ENCODE peak calls at places on chromosomes 13 and 19, in nine cellular contexts. H, J, V, X, U, S, Q, F and M are unnamed samples.

GRCh38 chr13:100089633-100090032 is 740 bp downstream of the PCCA start:
- DNase-seq in Q (no peak), V (no peak), X (no peak), S (no peak), F (peak), H (peak), J (no peak), U (no peak), M (peak)

GRCh38 chr13:43019811-43020210 is 3.6 kb upstream of the DNAJC15 start:
- DNase-seq in Q (no peak), U (no peak), X (peak), H (no peak), S (no peak), V (no peak), F (no peak), J (no peak), M (no peak)

GRCh38 chr13:77831870-77832269 is 86.8 kb downstream of the EDNRB start:
- DNase-seq in V (no peak), S (no peak), Q (no peak), X (no peak), F (no peak), H (no peak), U (no peak), J (no peak), M (no peak)

GRCh38 chr19:28823338-28823961 is 389.5 kb downstream of the UQCRFS1 start:
- DNase-seq in Q (peak), S (no peak), V (no peak), H (no peak), J (no peak), F (no peak), X (no peak), U (no peak), M (no peak)

GRCh38 chr13:28408235-28408848 is 86.6 kb downstream of the FLT1 start:
- DNase-seq in Q (no peak), J (peak), H (no peak), V (no peak), U (no peak), S (no peak), X (no peak), F (no peak), M (no peak)

GRCh38 chr13:26561636-26562537 is 4.4 kb downstream of the WASF3 start:
- DNase-seq in Q (peak), V (no peak), F (peak), U (no peak), H (peak), S (no peak), X (peak), J (no peak), M (peak)

GRCh38 chr19:39413903-39414608 is 1.6 kb downstream of the PLEKHG2 start:
- DNase-seq in U (no peak), F (no peak), V (no peak), H (peak), J (peak), X (peak), S (no peak), Q (peak), M (no peak)

GRCh38 chr19:42926781-42927180 is 9.1 kb upstream of the PSG6 start:
- DNase-seq in V (no peak), H (no peak), Q (no peak), X (no peak), S (no peak), U (no peak), F (no peak), J (no peak), M (no peak)

GRCh38 chr13:100138859-100139491 is 50.1 kb downstream of the PCCA start:
- DNase-seq in H (no peak), Q (no peak), S (no peak), U (no peak), F (peak), X (no peak), J (no peak), V (no peak), M (no peak)

GRCh38 chr13:101535192-101535746 is 82.8 kb downstream of the ITGBL1 start:
- DNase-seq in X (peak), H (peak), S (no peak), F (peak), J (no peak), Q (no peak), V (no peak), U (no peak), M (no peak)

GRCh38 chr13:113651511-113652403 is 6.2 kb downstream of the ATP4B start:
- DNase-seq in U (peak), J (peak), V (no peak), F (no peak), X (no peak), S (no peak), H (no peak), Q (no peak), M (no peak)

GRCh38 chr19:29093553-29093908 is 119.4 kb downstream of the UQCRFS1 start:
- DNase-seq in U (no peak), J (no peak), S (no peak), F (no peak), Q (no peak), V (no peak), H (no peak), X (no peak), M (no peak)

GRCh38 chr13:99829593-99830239 is 141.9 kb downstream of the ZIC5 start:
- DNase-seq in J (no peak), Q (no peak), F (no peak), S (no peak), U (no peak), X (no peak), V (no peak), H (no peak), M (no peak)

GRCh38 chr13:36345438-36346221 is 564 bp downstream of the SPART start:
- DNase-seq in J (peak), F (peak), X (peak), S (peak), U (no peak), Q (peak), V (no peak), H (peak), M (peak)

GRCh38 chr13:36887758-36888521 is 32.1 kb downstream of the SMAD9 start:
- DNase-seq in S (no peak), Q (peak), J (no peak), U (no peak), V (no peak), F (no peak), X (no peak), H (no peak), M (no peak)

GRCh38 chr13:81929988-81930387 is 1589.1 kb upstream of the SPRY2 start:
- DNase-seq in F (peak), J (no peak), S (no peak), Q (peak), H (peak), U (no peak), V (no peak), X (no peak), M (peak)

GRCh38 chr13:27396252-27396846 is 28.1 kb upstream of the GTF3A start:
- DNase-seq in J (no peak), S (no peak), F (no peak), Q (no peak), X (no peak), V (no peak), H (no peak), U (no peak), M (no peak)

GRCh38 chr13:25608181-25608580 is 236.4 kb downstream of the ATP8A2 start:
- DNase-seq in S (no peak), F (no peak), U (no peak), V (no peak), X (no peak), J (no peak), H (no peak), Q (no peak), M (no peak)

GRCh38 chr13:105083986-105084385 is 1451.5 kb downstream of the EFNB2 start:
- DNase-seq in U (no peak), S (no peak), F (no peak), J (no peak), X (no peak), Q (no peak), H (no peak), V (no peak), M (no peak)

GRCh38 chr19:55255618-55256423 is 3.0 kb downstream of the PPP6R1 start:
- DNase-seq in V (no peak), J (no peak), S (peak), F (peak), H (peak), X (peak), Q (no peak), U (no peak), M (no peak)

GRCh38 chr13:23715762-23716235 is 145.6 kb downstream of the TNFRSF19 start:
- DNase-seq in H (no peak), U (no peak), S (no peak), V (no peak), Q (no peak), F (peak), X (no peak), J (no peak), M (no peak)

GRCh38 chr13:42990147-42990990 is 1.7 kb downstream of the EPSTI1 start:
- DNase-seq in F (peak), X (peak), H (peak), V (no peak), J (no peak), S (no peak), U (no peak), Q (no peak), M (peak)

GRCh38 chr13:82817133-82817532 is 1065.1 kb downstream of the SLITRK1 start:
- DNase-seq in S (no peak), Q (no peak), J (no peak), H (no peak), V (no peak), U (no peak), F (no peak), X (no peak), M (no peak)

GRCh38 chr13:32316476-32316875 is 1.2 kb downstream of the BRCA2 start:
- DNase-seq in X (no peak), Q (no peak), H (peak), S (no peak), J (no peak), F (no peak), V (no peak), U (no peak), M (no peak)

GRCh38 chr19:15300533-15301194 is 31.7 kb downstream of the BRD4 start:
- DNase-seq in Q (no peak), F (peak), V (no peak), J (no peak), H (peak), X (peak), U (no peak), S (no peak), M (peak)

GRCh38 chr13:87810391-87810801 is 139.2 kb downstream of the SLITRK5 start:
- DNase-seq in S (no peak), X (no peak), F (no peak), V (no peak), H (peak), U (no peak), Q (peak), J (no peak), M (no peak)

GRCh38 chr19:46487178-46487801 is 8.4 kb downstream of the PNMA8B start:
- DNase-seq in X (no peak), F (peak), V (no peak), S (no peak), U (no peak), H (peak), Q (no peak), J (no peak), M (no peak)
- H3K4me3 ChIP-seq in X (peak), F (peak), V (peak), S (no peak), U (peak), H (peak), Q (peak), J (peak), M (peak)

GRCh38 chr13:45122941-45123340 is 2.6 kb downstream of the GTF2F2 start:
- DNase-seq in X (no peak), F (no peak), J (no peak), Q (no peak), V (no peak), U (no peak), H (no peak), S (no peak), M (no peak)

GRCh38 chr13:45120967-45121366 is 657 bp downstream of the GTF2F2 start:
- DNase-seq in H (no peak), J (no peak), F (no peak), X (no peak), S (no peak), Q (no peak), V (no peak), U (no peak), M (no peak)

GRCh38 chr13:45119990-45120864 is at the start of gene GTF2F2:
- DNase-seq in Q (peak), U (peak), S (peak), F (peak), X (peak), J (peak), V (peak), H (peak), M (peak)

GRCh38 chr13:45119469-45119989 is 781 bp upstream of the GTF2F2 start:
- DNase-seq in H (peak), U (no peak), Q (peak), V (no peak), X (peak), S (peak), J (no peak), F (peak), M (peak)

DNA sequence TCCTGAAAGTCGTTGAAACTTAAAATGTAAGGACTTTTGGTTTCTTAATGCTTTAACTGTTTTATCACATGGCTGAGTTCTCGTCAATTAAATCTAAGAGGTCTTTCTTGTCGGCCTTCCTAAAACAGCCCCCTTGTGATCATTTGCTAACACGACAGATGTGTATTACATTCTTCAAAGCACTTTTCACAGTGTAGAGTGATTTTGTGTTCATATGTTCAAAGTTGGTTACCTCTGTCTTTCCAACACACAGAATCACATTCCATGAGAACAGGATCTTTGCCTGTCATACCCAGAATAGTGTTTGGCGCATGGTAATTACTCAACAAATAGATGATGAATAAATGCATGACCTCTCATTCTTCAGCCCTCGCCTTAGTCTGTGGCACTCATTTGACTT is 1.1 kb downstream of the GTF2F2 start:
- DNase-seq in H (peak), F (peak), V (no peak), Q (peak), J (no peak), U (no peak), X (peak), S (no peak), M (peak)
- TF ChIP-seq CTCF in H (peak), F (peak), V (no peak), Q (peak), J (no peak), U (no peak), X (peak), S (no peak), M (peak)

DNA sequence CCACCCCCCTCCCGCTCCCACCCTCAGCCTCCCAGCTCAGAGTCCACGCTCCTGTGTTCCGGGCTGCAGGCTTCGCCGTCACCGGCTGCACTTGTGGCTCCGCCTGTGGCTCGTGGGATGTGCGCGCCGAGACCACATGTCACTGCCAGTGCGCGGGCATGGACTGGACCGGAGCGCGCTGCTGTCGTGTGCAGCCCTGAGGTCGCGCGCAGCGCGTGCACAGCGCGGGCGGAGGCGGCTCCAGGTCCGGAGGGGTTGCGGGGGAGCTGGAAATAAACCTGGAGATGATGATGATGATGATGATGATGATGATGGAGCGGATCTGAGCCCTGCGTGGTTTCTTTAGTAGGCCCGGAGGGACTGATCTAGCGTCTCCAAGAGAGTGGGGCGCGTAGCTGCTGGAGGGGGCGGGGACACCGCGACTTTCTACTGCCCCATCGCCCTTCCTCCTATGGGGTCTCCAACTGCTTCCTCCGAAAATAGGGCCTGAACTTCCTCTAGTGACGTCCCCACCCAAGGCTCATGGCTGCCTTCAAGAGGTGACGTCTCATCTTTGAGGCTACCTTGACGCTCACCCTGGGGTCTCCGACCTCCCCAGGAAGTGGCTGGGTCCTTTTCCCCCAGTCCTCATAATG is 1.4 kb downstream of the RETN start:
- DNase-seq in H (no peak), Q (peak), X (no peak), U (peak), S (no peak), J (no peak), V (no peak), F (no peak), M (no peak)
- H3K4me3 ChIP-seq in H (no peak), Q (peak), X (no peak), U (peak), S (peak), J (no peak), V (no peak), F (no peak), M (no peak)

DNA sequence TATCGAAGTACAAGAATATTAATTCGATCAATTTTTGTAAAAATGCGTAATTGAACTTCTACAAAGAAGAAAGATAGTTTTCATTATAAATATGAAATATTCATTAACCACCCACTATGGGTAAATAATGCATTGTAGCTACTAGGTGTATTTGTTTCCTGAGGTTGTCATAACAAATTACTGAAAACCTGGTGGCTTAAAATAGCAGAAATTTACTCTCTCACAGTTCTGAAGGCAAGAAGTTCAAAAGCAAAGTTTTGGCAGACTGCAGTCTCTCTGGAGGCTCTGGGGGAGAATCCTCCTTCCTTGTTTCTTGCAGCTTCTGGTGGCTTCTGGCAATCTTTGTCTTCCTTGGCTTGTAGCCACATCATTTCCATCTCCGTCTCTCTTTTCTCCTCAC is 99.2 kb upstream of the MIR17HG start:
- DNase-seq in S (no peak), F (no peak), V (no peak), X (no peak), J (no peak), H (no peak), Q (no peak), U (no peak), M (no peak)
- TF ChIP-seq CTCF in S (no peak), F (no peak), V (no peak), X (no peak), J (no peak), H (no peak), Q (no peak), U (no peak), M (no peak)

DNA sequence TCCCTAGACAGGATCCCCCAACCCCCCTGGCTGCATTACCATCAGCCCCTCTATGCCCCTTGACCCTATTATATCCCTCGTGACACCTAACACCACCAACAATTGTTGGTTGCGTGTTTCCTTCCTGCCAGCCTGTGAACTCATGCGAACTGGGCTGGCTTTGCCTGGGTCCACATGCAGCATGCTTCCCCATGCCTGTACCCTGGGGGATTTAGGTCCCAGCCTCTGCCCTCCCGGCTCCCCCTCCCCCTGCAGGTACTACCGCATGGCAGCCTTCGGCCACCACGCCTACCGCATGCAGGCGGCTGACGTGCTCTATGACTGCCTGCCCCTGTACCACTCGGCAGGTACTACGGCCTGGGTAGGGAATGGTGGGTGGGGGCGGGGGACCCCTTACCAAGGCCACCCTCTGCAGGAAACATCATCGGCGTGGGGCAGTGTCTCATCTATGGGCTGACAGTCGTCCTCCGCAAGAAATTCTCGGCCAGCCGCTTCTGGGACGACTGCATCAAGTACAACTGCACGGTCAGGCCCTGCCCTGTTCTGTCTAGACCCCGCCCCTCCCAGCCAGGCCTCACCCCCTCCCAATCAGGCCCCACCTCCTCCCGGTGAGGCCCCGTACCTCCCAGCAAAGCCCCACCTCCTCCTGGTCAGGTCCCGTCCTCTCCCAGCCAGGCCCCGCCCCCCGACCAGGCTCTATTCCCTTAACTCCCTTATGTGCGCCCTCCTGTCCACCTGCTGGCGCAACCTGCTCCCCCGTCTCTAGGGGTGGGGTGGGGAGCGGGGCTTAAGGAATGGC is 18.5 kb downstream of the SLC27A1 start:
- DNase-seq in H (no peak), J (peak), V (no peak), Q (peak), S (peak), U (no peak), X (no peak), F (no peak), M (no peak)
- H3K4me3 ChIP-seq in H (no peak), J (no peak), V (no peak), Q (peak), S (peak), U (no peak), X (no peak), F (no peak), M (no peak)

DNA sequence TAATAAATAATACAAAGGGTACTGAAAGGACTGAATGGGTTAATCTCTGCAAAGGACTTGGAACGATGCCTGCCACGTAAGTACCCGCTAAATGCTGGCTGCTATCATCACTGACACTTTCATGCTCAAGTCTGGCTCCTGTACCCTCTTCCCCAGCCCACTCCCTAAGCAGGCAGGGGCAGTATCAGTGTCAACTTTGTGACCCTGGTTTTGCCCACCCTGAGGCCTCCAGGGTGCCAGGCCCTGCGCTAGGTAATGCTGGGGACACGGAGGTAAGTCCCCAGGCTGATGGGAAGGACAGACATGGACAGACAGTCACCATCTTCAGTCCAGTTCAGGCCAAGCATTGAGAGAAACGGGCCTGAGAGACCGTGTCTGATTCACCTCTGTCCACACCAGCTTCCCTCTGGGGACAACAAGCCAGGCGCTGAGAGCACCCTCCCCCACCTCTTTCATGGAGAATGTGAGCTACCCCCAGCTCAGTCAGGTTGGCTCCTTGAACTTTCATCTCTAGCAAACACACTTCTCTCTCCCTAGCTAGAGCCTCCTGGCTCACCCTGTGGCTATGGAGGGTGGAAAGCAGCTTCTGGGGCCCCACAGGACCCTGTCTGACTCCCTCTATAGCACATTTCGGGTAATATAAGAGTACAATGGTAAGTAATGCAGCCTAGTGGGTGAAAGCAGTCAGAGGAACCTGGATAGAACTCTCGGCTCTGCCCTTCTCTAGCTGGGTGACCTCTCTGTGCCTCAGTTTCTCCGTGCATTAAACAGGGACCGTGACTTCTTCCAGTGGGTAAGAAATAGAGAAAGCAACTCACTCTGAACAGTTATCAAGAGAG is 758 bp downstream of the ETFB start:
- DNase-seq in F (peak), H (peak), V (no peak), S (no peak), Q (no peak), X (peak), U (no peak), J (peak), M (peak)
- TF ChIP-seq CTCF in F (peak), H (no peak), V (no peak), S (peak), Q (no peak), X (peak), U (no peak), J (no peak), M (no peak)

GRCh38 chr19:49151339-49152217 is 3.6 kb downstream of the HRC start:
- DNase-seq in U (no peak), J (no peak), F (peak), H (peak), Q (peak), S (no peak), X (no peak), V (no peak), M (no peak)
- H3K4me3 ChIP-seq in U (no peak), J (peak), F (no peak), H (no peak), Q (peak), S (no peak), X (peak), V (no peak), M (no peak)